ENCODE peak calls at places on chromosomes 4 and X, in eight cellular contexts. D is CD8-positive, alpha-beta T cell; G is cardiac muscle cell; B is cardiac fibroblast; E is upper lobe of right lung; J is MCF 10A; P is GM13977; V is AG09309. O is an unnamed sample.

GRCh38 chrX:110026099-110026844 is 23.4 kb downstream of the TMEM164 start:
- DNase-seq in J (peak), B (peak), P (no peak), G (no peak), D (no peak), V (no peak), E (no peak), O (no peak)

GRCh38 chrX:40469316-40469715 is 111.5 kb upstream of the ATP6AP2 start:
- DNase-seq in J (no peak), E (no peak), G (no peak), B (no peak), D (no peak), P (no peak), V (no peak), O (no peak)

GRCh38 chr4:89331637-89332544 is 24.3 kb upstream of the GPRIN3 start:
- DNase-seq in B (no peak), P (no peak), J (no peak), E (no peak), G (peak), V (no peak), D (no peak), O (no peak)

GRCh38 chr4:143183513-143184216 is 1.1 kb upstream of the USP38 start:
- DNase-seq in G (no peak), P (no peak), D (no peak), J (peak), E (no peak), V (no peak), B (no peak), O (no peak)

GRCh38 chrX:123186796-123187195 is 2.7 kb downstream of the GRIA3 start:
- DNase-seq in E (no peak), G (no peak), D (no peak), J (no peak), B (no peak), P (no peak), V (no peak), O (no peak)

GRCh38 chr4:115292320-115293092 is 179.1 kb upstream of the NDST4 start:
- DNase-seq in P (no peak), D (no peak), J (no peak), B (no peak), V (no peak), G (no peak), E (no peak), O (no peak)

GRCh38 chr4:94516067-94516466 is 64.3 kb downstream of the PDLIM5 start:
- DNase-seq in B (peak), D (no peak), G (no peak), P (no peak), E (no peak), J (peak), V (no peak), O (no peak)

GRCh38 chrX:22699591-22700091 is 300.1 kb upstream of the DDX53 start:
- DNase-seq in D (no peak), V (no peak), P (no peak), B (peak), G (no peak), E (no peak), J (no peak), O (no peak)

GRCh38 chr4:102608190-102608589 is 107.0 kb downstream of the NFKB1 start:
- DNase-seq in D (no peak), P (no peak), V (no peak), E (no peak), G (no peak), B (no peak), J (no peak), O (no peak)

GRCh38 chr4:105280338-105280809 is 133.7 kb downstream of the TET2 start:
- DNase-seq in E (no peak), G (no peak), V (peak), D (no peak), J (peak), P (no peak), B (peak), O (no peak)

GRCh38 chr4:147683172-147683571 is 791 bp downstream of the PRMT9 start:
- DNase-seq in G (peak), J (peak), P (peak), B (peak), E (no peak), V (peak), D (no peak), O (peak)

GRCh38 chr4:101337688-101338087 is 9.6 kb downstream of the PPP3CA start:
- DNase-seq in D (no peak), P (no peak), V (no peak), E (no peak), G (no peak), B (peak), J (peak), O (no peak)

GRCh38 chr4:173076903-173077629 is 91.5 kb upstream of the GALNT7 start:
- DNase-seq in J (peak), E (no peak), P (no peak), G (no peak), B (no peak), V (no peak), D (no peak), O (no peak)

GRCh38 chr4:141486375-141486997 is 149.9 kb upstream of the IL15 start:
- DNase-seq in V (peak), E (no peak), G (no peak), J (peak), B (peak), D (no peak), P (no peak), O (no peak)

GRCh38 chr4:3701271-3702083 is 64.7 kb upstream of the ADRA2C start:
- DNase-seq in D (no peak), P (no peak), G (no peak), B (no peak), V (no peak), E (peak), J (no peak), O (no peak)

GRCh38 chrX:122817321-122817720 is 366.8 kb upstream of the GRIA3 start:
- DNase-seq in V (no peak), B (no peak), D (no peak), G (no peak), J (no peak), E (no peak), P (no peak), O (no peak)

GRCh38 chr4:88070031-88070430 is 62.6 kb downstream of the PKD2 start:
- DNase-seq in B (no peak), V (no peak), J (no peak), G (no peak), P (no peak), D (no peak), E (no peak), O (no peak)

GRCh38 chrX:70720721-70721120 is 187.8 kb downstream of the TEX11 start:
- DNase-seq in E (no peak), P (no peak), J (peak), B (no peak), G (no peak), V (no peak), D (no peak), O (no peak)

GRCh38 chr4:86981789-86982188 is 47.0 kb downstream of the AFF1 start:
- DNase-seq in B (no peak), P (no peak), J (no peak), V (no peak), G (no peak), E (no peak), D (no peak), O (no peak)

GRCh38 chr4:169900241-169900845 is 125.9 kb downstream of the MFAP3L start:
- DNase-seq in D (no peak), B (no peak), E (no peak), G (no peak), J (peak), P (no peak), V (no peak), O (no peak)

GRCh38 chr4:156941940-156942548 is 29.6 kb downstream of the PDGFC start:
- DNase-seq in J (peak), B (peak), P (no peak), V (peak), D (no peak), E (peak), G (peak), O (no peak)

GRCh38 chrX:148385471-148385870 is 114.9 kb upstream of the AFF2 start:
- DNase-seq in P (no peak), J (no peak), G (no peak), D (no peak), B (no peak), V (no peak), E (no peak), O (no peak)

GRCh38 chr4:171639540-171639939 is 173.7 kb upstream of the GALNTL6 start:
- DNase-seq in J (no peak), B (no peak), P (peak), E (no peak), G (no peak), D (no peak), V (no peak), O (peak)

GRCh38 chrX:100413231-100413630 is 3.2 kb upstream of the PCDH19 start:
- DNase-seq in B (peak), E (no peak), P (peak), G (peak), J (peak), D (no peak), V (peak), O (peak)

GRCh38 chr4:183287309-183287659 is 32.8 kb downstream of the CLDN22 start:
- DNase-seq in P (no peak), D (no peak), B (no peak), E (no peak), G (no peak), V (no peak), J (no peak), O (no peak)

GRCh38 chr4:185902654-185903053 is 90.7 kb upstream of the SORBS2 start:
- DNase-seq in P (no peak), B (no peak), V (no peak), G (no peak), E (no peak), J (peak), D (no peak), O (no peak)

GRCh38 chrX:10926906-10927305 is 184.2 kb upstream of the HCCS start:
- DNase-seq in B (peak), P (no peak), G (no peak), V (peak), J (no peak), E (no peak), D (no peak), O (no peak)

GRCh38 chr4:98568896-98569663 is 89.3 kb downstream of the TSPAN5 start:
- DNase-seq in G (no peak), V (no peak), E (no peak), P (no peak), D (no peak), B (no peak), J (no peak), O (no peak)

GRCh38 chr4:7806080-7806630 is 133.5 kb downstream of the AFAP1 start:
- DNase-seq in E (peak), B (peak), D (no peak), G (peak), J (no peak), P (no peak), V (no peak), O (no peak)

GRCh38 chrX:9456250-9457074 is 8.4 kb upstream of the TBL1X start:
- DNase-seq in P (no peak), D (no peak), J (no peak), B (no peak), G (no peak), E (no peak), V (no peak), O (no peak)

GRCh38 chrX:13721819-13722527 is 12.4 kb downstream of the TRAPPC2 start:
- DNase-seq in B (peak), G (no peak), D (no peak), P (no peak), E (no peak), J (no peak), V (peak), O (no peak)

GRCh38 chrX:12441376-12442128 is 303.3 kb downstream of the FRMPD4 start:
- DNase-seq in D (no peak), G (no peak), J (peak), P (no peak), B (peak), V (peak), E (no peak), O (no peak)

GRCh38 chr4:2785613-2786012 is 7.3 kb upstream of the SH3BP2 start:
- DNase-seq in E (no peak), D (peak), V (no peak), P (peak), G (no peak), B (no peak), J (no peak), O (peak)

GRCh38 chrX:2820131-2820771 is 8.5 kb upstream of the GYG2 start:
- DNase-seq in P (no peak), V (no peak), J (no peak), B (no peak), E (no peak), D (no peak), G (no peak), O (no peak)

GRCh38 chr4:177948853-177949252 is 506.6 kb upstream of the AGA start:
- DNase-seq in V (no peak), E (no peak), D (no peak), P (no peak), J (no peak), B (no peak), G (no peak), O (no peak)

GRCh38 chrX:40120838-40121580 is 23.3 kb upstream of the BCOR start:
- DNase-seq in D (no peak), G (no peak), J (no peak), E (no peak), B (no peak), V (no peak), P (no peak), O (no peak)

GRCh38 chrX:85941275-85941674 is 106.1 kb downstream of the CHM start:
- DNase-seq in J (no peak), V (no peak), B (no peak), G (no peak), E (no peak), P (no peak), D (no peak), O (no peak)

GRCh38 chr4:5828005-5828391 is 64.9 kb downstream of the CRMP1 start:
- DNase-seq in D (no peak), P (no peak), V (no peak), G (no peak), J (no peak), E (no peak), B (no peak), O (no peak)

GRCh38 chr4:5825642-5826041 is 67.2 kb downstream of the CRMP1 start:
- DNase-seq in P (no peak), B (no peak), E (no peak), G (no peak), D (no peak), J (no peak), V (no peak), O (no peak)

GRCh38 chr4:5827108-5828004 is 65.5 kb downstream of the CRMP1 start:
- DNase-seq in B (peak), E (no peak), G (no peak), D (no peak), P (no peak), V (no peak), J (no peak), O (no peak)

GRCh38 chr4:5824635-5825034 is 68.3 kb downstream of the CRMP1 start:
- DNase-seq in D (no peak), V (no peak), G (peak), J (peak), E (no peak), P (peak), B (peak), O (peak)

DNA sequence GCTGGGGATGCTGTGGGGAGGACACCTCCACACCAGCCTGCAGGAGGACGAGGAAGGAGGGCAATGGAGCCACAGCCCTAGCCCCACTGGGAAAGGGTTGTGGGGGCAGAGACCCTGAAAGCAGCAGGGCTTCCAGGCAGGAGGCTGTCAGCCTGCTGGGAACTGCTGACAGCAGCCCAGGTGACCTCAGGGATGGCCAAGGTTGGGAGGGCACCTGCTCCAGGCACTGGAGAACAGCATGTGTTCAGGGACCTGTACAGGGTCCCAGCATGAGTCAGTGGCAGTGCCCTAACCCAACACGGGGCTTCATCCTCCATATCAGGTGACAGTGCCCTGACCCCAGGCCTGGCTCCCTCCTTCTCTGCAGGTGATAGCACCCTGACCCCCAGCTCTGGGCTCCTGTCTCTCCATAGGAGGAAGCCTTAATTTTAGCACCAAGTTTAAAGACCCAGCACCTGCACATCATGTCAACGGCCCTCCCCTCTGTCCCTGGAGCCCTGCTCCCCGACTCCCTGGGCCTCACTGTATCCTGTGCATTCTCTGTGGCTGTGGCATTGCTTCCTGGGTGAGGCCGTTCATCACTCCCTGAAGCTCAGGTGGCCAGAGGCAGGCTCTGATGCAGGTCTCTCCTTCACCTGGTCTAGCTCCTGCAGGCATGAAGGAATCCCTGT is 66.3 kb downstream of the CRMP1 start:
- DNase-seq in E (no peak), J (no peak), V (no peak), G (no peak), P (no peak), D (no peak), B (no peak), O (no peak)
- TF ChIP-seq CTCF in E (no peak), J (no peak), V (no peak), G (no peak), P (no peak), D (no peak), B (no peak), O (no peak)

DNA sequence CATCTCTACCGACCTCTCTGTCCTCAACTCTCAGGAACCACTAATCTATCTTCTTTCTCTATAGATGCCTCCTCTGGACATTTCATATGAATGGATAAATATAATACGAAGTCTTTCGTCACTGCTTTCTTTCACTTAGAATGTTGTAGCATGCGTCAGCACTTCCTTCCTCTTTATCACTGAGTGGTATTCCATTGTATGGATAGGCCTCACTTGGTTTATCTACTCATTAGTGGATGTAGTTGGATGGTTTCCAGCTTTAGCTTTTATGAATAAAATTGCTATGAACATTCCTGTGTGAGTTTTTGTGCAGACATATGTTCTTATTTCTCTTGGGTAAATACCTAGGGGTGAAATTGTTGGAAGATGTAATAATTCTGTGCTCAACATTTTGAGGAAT is 528.2 kb upstream of the FAT1 start:
- DNase-seq in D (no peak), B (peak), E (no peak), V (no peak), P (no peak), J (no peak), G (no peak), O (no peak)
- TF ChIP-seq CTCF in D (no peak), B (no peak), E (no peak), V (no peak), P (no peak), J (no peak), G (no peak), O (no peak)

GRCh38 chrX:101925733-101926132 is 6.1 kb downstream of the ZMAT1 start:
- DNase-seq in P (no peak), B (no peak), V (no peak), E (no peak), D (no peak), G (no peak), J (no peak), O (no peak)
- TF ChIP-seq CTCF in P (no peak), B (no peak), V (no peak), E (no peak), D (no peak), G (no peak), J (no peak), O (no peak)

GRCh38 chr4:13966241-13967195 is 339.0 kb upstream of the BOD1L1 start:
- DNase-seq in P (no peak), D (no peak), G (no peak), E (no peak), J (peak), V (peak), B (peak), O (no peak)
- TF ChIP-seq CTCF in P (no peak), D (no peak), G (peak), E (no peak), J (no peak), V (peak), B (no peak), O (no peak)

GRCh38 chr4:42600578-42600977 is 56.3 kb downstream of the ATP8A1 start:
- DNase-seq in P (peak), D (no peak), E (no peak), G (no peak), J (no peak), V (no peak), B (no peak), O (peak)
- TF ChIP-seq CTCF in P (no peak), D (no peak), E (no peak), G (no peak), J (no peak), V (no peak), B (no peak), O (no peak)

DNA sequence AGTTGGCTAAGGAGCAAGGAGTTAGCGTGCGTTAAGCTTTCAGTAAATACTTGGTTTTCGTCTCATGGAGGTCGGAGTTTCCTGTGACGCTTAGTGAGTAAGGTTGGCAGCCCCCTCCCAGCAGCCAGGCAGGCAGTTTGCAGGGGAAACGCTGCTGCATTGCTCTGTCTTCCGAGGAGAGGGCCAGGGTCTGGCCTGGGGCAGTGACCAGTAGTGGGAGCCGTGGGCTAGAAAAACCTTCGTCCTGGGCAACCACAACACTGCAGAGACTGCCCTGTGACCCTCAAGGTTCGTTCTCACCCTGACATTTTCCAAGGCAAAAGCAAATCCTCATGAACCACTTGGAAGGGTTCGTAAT is 432 bp downstream of the TMEM175 start:
- DNase-seq in B (no peak), V (no peak), D (no peak), G (no peak), P (no peak), E (no peak), J (no peak), O (no peak)
- TF ChIP-seq CTCF in B (no peak), V (no peak), D (no peak), G (peak), P (peak), E (no peak), J (no peak), O (no peak)

DNA sequence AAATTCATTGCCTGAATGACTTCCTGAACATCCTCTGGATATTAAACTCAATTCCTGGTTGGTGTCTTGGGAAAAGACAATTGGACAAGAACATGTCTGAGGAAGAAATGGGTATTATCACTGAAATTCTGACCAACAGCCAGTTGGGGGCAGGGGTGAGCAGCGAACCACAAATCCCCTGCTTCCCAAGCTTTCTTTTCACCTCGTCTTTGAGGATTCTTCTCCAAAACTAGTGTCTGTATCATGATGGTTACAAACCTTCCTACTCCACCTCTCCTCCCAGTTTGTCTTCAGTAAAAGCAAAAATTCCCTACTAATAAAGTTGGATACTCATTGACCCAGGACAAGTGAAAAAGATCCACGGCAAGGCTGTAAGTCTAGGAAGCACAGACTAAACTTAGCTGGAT is 48.3 kb upstream of the WDR1 start:
- DNase-seq in J (peak), G (peak), B (peak), D (no peak), V (no peak), P (peak), E (no peak), O (peak)
- TF ChIP-seq CTCF in J (peak), G (peak), B (peak), D (peak), V (peak), P (peak), E (peak), O (peak)

O was measured in GM13976.